ENCODE peak calls at places on chromosomes 1 and 21, in six cellular contexts. A, P, R, I, J and X are unnamed samples.

GRCh38 chr1:17423781-17424245 is 15.7 kb downstream of the RCC2 start:
- DNase-seq in A (peak; percentile 37), P (peak; percentile 95), R (no peak), I (peak; percentile 42), J (no peak), X (no peak)

GRCh38 chr1:20358761-20359263 is 68.1 kb downstream of the VWA5B1 start:
- DNase-seq in A (peak; percentile 77), P (peak; percentile 29), R (no peak), I (peak; percentile 55), J (peak; percentile 56), X (no peak)

GRCh38 chr1:164689672-164690655 is 131.0 kb downstream of the PBX1 start:
- DNase-seq in A (no peak), P (peak; percentile 32), R (no peak), I (no peak), J (no peak), X (no peak)

GRCh38 chr1:76501576-76502219 is 365.6 kb upstream of the ST6GALNAC5 start:
- DNase-seq in A (no peak), P (no peak), R (peak; percentile 10), I (no peak), J (no peak), X (no peak)

GRCh38 chr1:108612496-108612895 is 48.4 kb downstream of the HENMT1 start:
- DNase-seq in A (no peak), P (no peak), R (no peak), I (no peak), J (no peak), X (no peak)

GRCh38 chr1:225762444-225762843 is 15.2 kb upstream of the SRP9 start:
- DNase-seq in A (no peak), P (peak; percentile 32), R (no peak), I (peak; percentile 52), J (no peak), X (no peak)

GRCh38 chr21:16423921-16424320 is 694.1 kb downstream of the USP25 start:
- DNase-seq in A (no peak), P (no peak), R (no peak), I (no peak), J (no peak), X (no peak)

GRCh38 chr1:181777812-181778211 is 283.7 kb downstream of the ZNF648 start:
- DNase-seq in A (no peak), P (no peak), R (no peak), I (no peak), J (peak; percentile 52), X (no peak)

GRCh38 chr1:117051224-117052064 is 8.7 kb upstream of the TTF2 start:
- DNase-seq in A (no peak), P (peak; percentile 21), R (no peak), I (peak; percentile 14), J (peak; percentile 13), X (no peak)

GRCh38 chr1:97243973-97244560 is 522.5 kb downstream of the PTBP2 start:
- DNase-seq in A (no peak), P (peak; percentile 43), R (no peak), I (peak; percentile 50), J (peak; percentile 4), X (no peak)
- TF ChIP-seq CTCF in A (peak; percentile 52), P (peak; percentile 56), R (peak; percentile 73), I (peak; percentile 50), J (peak; percentile 46), X (peak; percentile 44)

DNA sequence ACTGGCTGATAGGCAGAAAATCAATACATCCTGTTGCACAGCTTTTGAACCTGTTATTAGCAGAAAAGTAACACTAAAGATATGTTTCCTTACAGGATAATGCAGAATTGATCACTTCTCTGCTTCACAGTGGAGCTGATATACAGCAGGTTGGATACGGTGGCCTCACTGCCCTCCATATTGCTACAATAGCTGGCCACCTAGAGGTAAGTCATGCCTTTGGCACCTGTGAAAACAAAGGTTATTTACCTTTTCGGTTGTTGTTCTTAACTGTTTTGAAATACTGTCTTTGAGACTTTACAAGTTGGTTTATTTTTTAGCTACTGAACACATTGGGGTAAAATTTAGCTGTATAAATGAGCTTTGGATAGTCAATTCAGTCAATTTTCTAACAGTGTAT is 36.3 kb downstream of the TNNI3K start:
- DNase-seq in A (no peak), P (no peak), R (no peak), I (no peak), J (no peak), X (no peak)
- TF ChIP-seq CTCF in A (no peak), P (no peak), R (peak; percentile 24), I (no peak), J (no peak), X (no peak)

DNA sequence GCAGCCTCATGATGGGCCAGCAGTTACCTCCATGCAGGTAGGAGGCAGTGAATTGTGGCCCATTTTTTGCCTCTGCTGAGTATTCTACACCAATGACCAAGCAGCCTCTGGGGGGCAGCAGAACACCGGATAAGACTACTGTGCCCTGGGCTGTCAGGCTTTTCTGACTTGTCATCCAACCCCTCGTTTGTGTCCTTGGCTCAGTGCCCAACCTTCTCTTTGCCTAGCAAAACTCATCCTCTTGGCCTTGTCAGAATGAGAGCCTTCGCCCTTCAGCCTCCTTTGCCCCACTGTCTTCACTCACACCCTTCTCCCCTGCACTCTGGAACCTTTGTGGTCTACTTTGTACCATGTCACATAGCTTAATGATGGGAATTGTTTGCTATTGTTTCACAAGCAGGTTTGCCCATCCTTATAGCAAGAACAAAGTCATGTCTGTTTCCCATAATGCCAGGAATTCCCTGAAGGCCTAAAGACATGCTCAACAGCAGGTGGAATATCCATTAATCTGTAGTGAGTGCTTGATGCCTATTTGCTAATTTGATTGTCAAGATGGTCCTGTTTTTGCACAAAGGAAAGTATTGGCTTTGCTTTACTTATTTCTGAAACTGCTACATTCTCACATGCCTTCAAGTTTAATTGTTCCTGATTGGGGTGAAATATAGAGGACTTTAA is 255.9 kb downstream of the HHAT start:
- DNase-seq in A (peak; percentile 77), P (peak; percentile 78), R (peak; percentile 79), I (peak; percentile 79), J (peak; percentile 74), X (no peak)
- TF ChIP-seq CTCF in A (peak; percentile 73), P (peak; percentile 74), R (peak; percentile 90), I (peak; percentile 65), J (peak; percentile 59), X (peak; percentile 43)

GRCh38 chr1:173666646-173667045 is 3.0 kb downstream of the ANKRD45 start:
- DNase-seq in A (no peak), P (no peak), R (no peak), I (peak; percentile 63), J (no peak), X (no peak)

GRCh38 chr1:173669491-173669941 is at the start of gene ANKRD45:
- DNase-seq in A (peak; percentile 59), P (peak; percentile 76), R (peak; percentile 54), I (peak; percentile 31), J (peak; percentile 25), X (peak; percentile 38)
- TF ChIP-seq CTCF in A (no peak), P (peak; percentile 8), R (no peak), I (no peak), J (no peak), X (no peak)

GRCh38 chr21:43619856-43620255 is 39.4 kb downstream of the HSF2BP start:
- DNase-seq in A (no peak), P (no peak), R (no peak), I (no peak), J (no peak), X (no peak)
- TF ChIP-seq CTCF in A (no peak), P (peak; percentile 8), R (peak; percentile 37), I (peak; percentile 16), J (no peak), X (no peak)

DNA sequence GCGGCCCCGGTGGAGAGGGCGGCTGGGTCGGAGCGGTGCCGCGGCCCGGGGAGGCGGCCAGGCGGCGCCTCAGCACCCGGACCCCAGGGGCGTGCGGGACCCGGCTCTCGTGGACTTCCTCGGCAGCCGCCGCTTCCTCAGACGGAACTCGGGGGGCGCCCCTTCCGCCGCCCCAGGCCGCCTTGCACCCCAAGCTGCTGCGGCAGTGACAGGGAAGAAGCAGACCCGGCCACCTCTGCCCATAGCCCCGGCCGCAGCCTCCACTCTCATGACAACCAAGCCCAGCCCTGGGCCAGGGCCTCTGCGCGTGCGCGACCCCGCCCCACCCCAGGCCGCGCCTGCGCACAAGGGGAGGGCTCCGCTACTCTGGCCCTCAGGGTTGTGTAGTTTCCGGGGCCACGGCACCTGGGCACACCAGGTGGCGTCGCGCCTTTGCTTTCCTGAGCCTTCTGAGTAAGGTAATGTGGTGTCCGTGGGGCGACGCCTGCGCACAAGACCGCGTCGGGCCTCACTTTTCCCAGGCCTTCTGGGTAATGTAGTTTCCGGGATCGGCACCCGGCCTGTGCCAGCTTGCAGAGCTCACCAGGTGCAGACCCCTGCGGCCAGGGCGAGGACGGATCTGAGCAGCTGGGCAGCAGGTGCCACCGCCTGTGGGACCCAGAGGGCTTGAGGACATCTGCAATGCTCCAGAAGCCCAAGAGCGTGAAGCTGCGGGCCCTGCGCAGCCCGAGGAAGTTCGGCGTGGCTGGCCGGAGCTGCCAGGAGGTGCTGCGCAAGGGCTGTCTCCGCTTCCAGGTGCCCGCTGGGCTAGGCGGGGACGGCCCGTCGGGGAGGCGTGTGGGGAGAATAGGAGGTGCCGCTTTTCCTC is at the start of the genes CEP104 and DFFB:
- DNase-seq in A (peak; percentile 83), P (peak; percentile 86), R (peak; percentile 83), I (peak; percentile 69), J (peak; percentile 99), X (peak; percentile 97)
- TF ChIP-seq CTCF in A (peak; percentile 43), P (no peak), R (no peak), I (no peak), J (peak; percentile 54), X (no peak)